ENCODE peak calls at places on chromosome 13, in nine cellular contexts. D, R, F, T, A, Y, K, Z and G are unnamed samples.

GRCh38 chr13:40975441-40975840 is 43.7 kb downstream of the ELF1 start:
- DNase-seq in A (no peak), Z (no peak), R (no peak), T (no peak), K (no peak), D (no peak), F (no peak), Y (no peak), G (no peak)

GRCh38 chr13:96450635-96451034 is 360.7 kb downstream of the HS6ST3 start:
- DNase-seq in F (no peak), K (no peak), D (no peak), Y (no peak), A (no peak), Z (no peak), T (no peak), R (no peak), G (no peak)

GRCh38 chr13:67515895-67516294 is 285.8 kb upstream of the PCDH9 start:
- DNase-seq in K (no peak), Y (no peak), R (no peak), F (no peak), D (no peak), Z (no peak), T (no peak), A (peak), G (no peak)

GRCh38 chr13:108345016-108345415 is 75.5 kb downstream of the TNFSF13B start:
- DNase-seq in K (no peak), D (no peak), F (peak), Y (no peak), A (no peak), T (no peak), R (no peak), Z (no peak), G (no peak)

GRCh38 chr13:86757236-86757978 is 913.8 kb upstream of the SLITRK5 start:
- DNase-seq in Z (no peak), D (no peak), F (no peak), A (peak), Y (no peak), T (no peak), K (no peak), R (no peak), G (peak)

GRCh38 chr13:55347528-55347927 is 1793.2 kb upstream of the PRR20A start:
- DNase-seq in D (no peak), A (no peak), F (no peak), R (no peak), Y (no peak), Z (no peak), T (no peak), K (no peak), G (no peak)

GRCh38 chr13:28220166-28220565 is 81.8 kb downstream of the PAN3 start:
- DNase-seq in T (no peak), A (no peak), R (no peak), Z (no peak), K (no peak), F (no peak), Y (no peak), D (no peak), G (no peak)

GRCh38 chr13:49046002-49046401 is 70.3 kb downstream of the FNDC3A start:
- DNase-seq in F (no peak), D (no peak), A (no peak), R (no peak), Y (no peak), K (no peak), Z (peak), T (no peak), G (no peak)

GRCh38 chr13:75635621-75636338 is at the start of gene LMO7:
- DNase-seq in A (peak), Z (no peak), D (peak), T (peak), Y (no peak), R (peak), F (peak), K (peak), G (peak)

GRCh38 chr13:112968380-112968909 is 569 bp upstream of the MCF2L start:
- DNase-seq in F (peak), Y (no peak), Z (no peak), K (no peak), T (peak), R (no peak), D (peak), A (peak), G (peak)

GRCh38 chr13:34216251-34216650 is 398.3 kb downstream of the RFC3 start:
- DNase-seq in Z (no peak), Y (no peak), D (no peak), F (no peak), R (no peak), T (no peak), K (no peak), A (no peak), G (no peak)

GRCh38 chr13:83940742-83941141 is 58.5 kb upstream of the SLITRK1 start:
- DNase-seq in Y (no peak), A (no peak), K (no peak), F (no peak), Z (no peak), T (no peak), D (no peak), R (no peak), G (no peak)

GRCh38 chr13:47831265-47831664 is 169.8 kb downstream of the SUCLA2 start:
- DNase-seq in Z (no peak), T (no peak), D (no peak), K (no peak), R (no peak), A (no peak), Y (no peak), F (no peak), G (no peak)

GRCh38 chr13:91704398-91704797 is 306.0 kb downstream of the GPC5 start:
- DNase-seq in Z (no peak), F (no peak), T (no peak), R (no peak), Y (no peak), K (no peak), D (no peak), A (no peak), G (no peak)

GRCh38 chr13:112781287-112781686 is 91.4 kb downstream of the ATP11A start:
- DNase-seq in A (no peak), R (no peak), F (no peak), Z (no peak), D (no peak), T (no peak), K (no peak), Y (no peak), G (no peak)

GRCh38 chr13:66994498-66995365 is 235.4 kb downstream of the PCDH9 start:
- DNase-seq in D (no peak), A (peak), K (no peak), F (no peak), Y (no peak), Z (no peak), R (no peak), T (no peak), G (no peak)

GRCh38 chr13:28451482-28452217 is 43.3 kb downstream of the FLT1 start:
- DNase-seq in T (peak), Z (no peak), Y (no peak), F (peak), K (no peak), D (no peak), R (no peak), A (no peak), G (no peak)

GRCh38 chr13:47256618-47257017 is 359.8 kb upstream of the HTR2A start:
- DNase-seq in T (no peak), Z (peak), R (no peak), Y (no peak), F (no peak), K (no peak), D (no peak), A (no peak), G (no peak)

GRCh38 chr13:74290324-74290773 is 156.1 kb upstream of the KLF12 start:
- DNase-seq in F (peak), A (peak), R (peak), T (no peak), K (peak), Z (peak), Y (peak), D (no peak), G (peak)

GRCh38 chr13:35475131-35475959 is 1.1 kb downstream of the MAB21L1 start:
- DNase-seq in D (no peak), Z (peak), F (peak), K (no peak), T (peak), A (peak), Y (no peak), R (peak), G (peak)
- TF ChIP-seq CTCF in D (no peak), Z (no peak), F (no peak), K (no peak), T (no peak), A (no peak), Y (no peak), R (no peak), G (no peak)

DNA sequence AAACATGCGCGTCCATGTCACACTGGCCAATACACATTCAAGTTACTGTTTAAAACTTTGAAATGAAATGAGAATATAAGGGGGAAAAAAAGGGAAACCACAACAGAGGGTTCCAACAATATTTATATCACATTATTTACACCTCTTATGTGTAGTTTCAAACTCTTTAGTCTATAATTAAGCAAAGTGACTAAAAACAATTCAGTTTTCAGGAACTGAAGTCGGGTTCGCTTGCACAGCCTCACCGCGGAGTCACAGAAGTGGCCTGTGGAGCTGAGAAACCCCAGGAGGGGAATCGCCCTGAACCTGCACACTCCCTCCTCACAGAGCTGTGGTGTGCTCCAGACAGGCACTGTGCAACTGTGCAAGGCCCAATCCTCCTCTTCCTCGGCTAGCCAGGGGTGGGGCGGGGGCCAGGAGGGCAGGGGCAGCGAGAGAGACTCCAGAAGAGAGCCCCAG is 75.9 kb downstream of the STK24 start:
- DNase-seq in Z (no peak), F (no peak), Y (no peak), R (no peak), T (no peak), K (no peak), A (peak), D (no peak), G (no peak)
- TF ChIP-seq CTCF in Z (no peak), F (no peak), Y (no peak), R (no peak), T (no peak), K (no peak), A (no peak), D (no peak), G (no peak)

GRCh38 chr13:25371608-25372274 is at the start of gene ATP8A2:
- DNase-seq in R (peak), K (no peak), F (peak), T (no peak), D (no peak), Z (no peak), Y (peak), A (no peak), G (no peak)

GRCh38 chr13:25375727-25376358 is 4.1 kb downstream of the ATP8A2 start:
- DNase-seq in D (no peak), Y (no peak), A (peak), T (no peak), Z (peak), R (peak), K (peak), F (peak), G (peak)

GRCh38 chr13:25377244-25377962 is 5.6 kb downstream of the ATP8A2 start:
- DNase-seq in F (no peak), Y (no peak), D (no peak), K (no peak), R (no peak), A (no peak), Z (no peak), T (no peak), G (no peak)

GRCh38 chr13:25371158-25371557 is 616 bp upstream of the ATP8A2 start:
- DNase-seq in R (no peak), T (no peak), F (no peak), Y (no peak), Z (no peak), K (no peak), D (no peak), A (no peak), G (no peak)

DNA sequence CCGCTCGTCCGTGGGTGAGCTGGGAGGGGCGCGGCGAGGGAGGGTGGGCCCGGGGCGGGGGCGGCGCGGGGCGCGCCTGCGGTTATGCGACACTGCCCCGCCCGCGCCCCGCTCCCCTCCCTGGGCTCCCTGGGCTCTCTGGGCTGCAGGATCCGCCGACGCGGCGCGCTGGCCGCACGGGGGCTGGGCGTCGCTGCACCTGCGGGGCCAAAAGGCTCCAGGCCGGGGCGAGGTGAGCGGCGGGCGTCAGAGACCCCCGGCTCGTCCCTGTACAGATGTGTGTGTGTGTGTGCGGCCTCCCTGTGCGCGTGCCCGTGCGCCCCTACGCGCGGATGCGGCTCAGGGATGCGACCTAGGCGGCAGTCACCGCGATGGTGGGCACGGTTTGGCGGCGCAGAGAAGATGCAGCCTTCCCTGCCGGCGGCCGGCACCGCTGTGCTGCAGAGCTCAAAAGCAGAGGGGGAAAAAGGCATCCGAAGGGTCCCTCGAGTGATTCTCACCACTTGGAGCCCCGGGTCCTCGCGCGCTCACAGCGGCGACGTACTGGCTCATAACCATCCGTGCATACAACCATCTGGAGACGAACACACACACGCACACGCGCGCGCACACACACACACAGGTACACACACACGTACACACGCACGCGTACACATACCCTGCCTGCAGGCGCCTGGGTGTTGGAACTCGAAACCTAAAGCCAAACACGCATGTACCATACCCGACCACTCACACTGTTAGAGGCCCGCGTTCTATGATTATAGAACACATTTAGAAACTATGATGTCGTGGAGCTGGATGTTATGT is 704 bp downstream of the ATP8A2 start:
- DNase-seq in T (no peak), K (no peak), Y (no peak), D (no peak), Z (no peak), R (peak), F (peak), A (no peak), G (peak)
- TF ChIP-seq CTCF in T (no peak), K (no peak), Y (no peak), D (no peak), Z (no peak), R (no peak), F (peak), A (no peak), G (no peak)

GRCh38 chr13:60260440-60260839 is 96.7 kb upstream of the DIAPH3 start:
- DNase-seq in R (no peak), A (no peak), Z (no peak), Y (no peak), K (no peak), F (peak), D (no peak), T (no peak), G (no peak)
- TF ChIP-seq CTCF in R (peak), A (no peak), Z (no peak), Y (no peak), K (no peak), F (peak), D (no peak), T (no peak), G (no peak)

GRCh38 chr13:31797154-31797775 is 57.9 kb downstream of the RXFP2 start:
- DNase-seq in Y (no peak), T (no peak), A (no peak), R (no peak), Z (no peak), F (peak), K (no peak), D (no peak), G (no peak)
- TF ChIP-seq CTCF in Y (no peak), T (peak), A (no peak), R (peak), Z (peak), F (peak), K (no peak), D (peak), G (no peak)

GRCh38 chr13:39273953-39274352 is 235.7 kb downstream of the NHLRC3 start:
- DNase-seq in T (no peak), K (no peak), F (peak), R (no peak), A (peak), Y (no peak), Z (no peak), D (no peak), G (peak)
- TF ChIP-seq CTCF in T (no peak), K (no peak), F (peak), R (no peak), A (peak), Y (no peak), Z (peak), D (no peak), G (no peak)

GRCh38 chr13:110305949-110306339 is 1.0 kb downstream of the COL4A1 start:
- DNase-seq in Y (no peak), R (no peak), Z (no peak), T (no peak), A (no peak), F (no peak), D (no peak), K (no peak), G (no peak)

GRCh38 chr13:110307697-110308376 is 753 bp downstream of the COL4A2 start:
- DNase-seq in Z (no peak), R (peak), D (no peak), K (no peak), T (peak), A (no peak), F (peak), Y (no peak), G (no peak)

GRCh38 chr13:110305544-110305943 is 1.4 kb downstream of the COL4A1 start:
- DNase-seq in D (no peak), Z (no peak), A (no peak), T (no peak), Y (no peak), F (no peak), K (no peak), R (no peak), G (no peak)

GRCh38 chr13:110306960-110307696 is at the start of the genes COL4A1 and COL4A2:
- DNase-seq in R (peak), K (peak), Y (no peak), D (peak), T (peak), Z (no peak), A (no peak), F (peak), G (no peak)

DNA sequence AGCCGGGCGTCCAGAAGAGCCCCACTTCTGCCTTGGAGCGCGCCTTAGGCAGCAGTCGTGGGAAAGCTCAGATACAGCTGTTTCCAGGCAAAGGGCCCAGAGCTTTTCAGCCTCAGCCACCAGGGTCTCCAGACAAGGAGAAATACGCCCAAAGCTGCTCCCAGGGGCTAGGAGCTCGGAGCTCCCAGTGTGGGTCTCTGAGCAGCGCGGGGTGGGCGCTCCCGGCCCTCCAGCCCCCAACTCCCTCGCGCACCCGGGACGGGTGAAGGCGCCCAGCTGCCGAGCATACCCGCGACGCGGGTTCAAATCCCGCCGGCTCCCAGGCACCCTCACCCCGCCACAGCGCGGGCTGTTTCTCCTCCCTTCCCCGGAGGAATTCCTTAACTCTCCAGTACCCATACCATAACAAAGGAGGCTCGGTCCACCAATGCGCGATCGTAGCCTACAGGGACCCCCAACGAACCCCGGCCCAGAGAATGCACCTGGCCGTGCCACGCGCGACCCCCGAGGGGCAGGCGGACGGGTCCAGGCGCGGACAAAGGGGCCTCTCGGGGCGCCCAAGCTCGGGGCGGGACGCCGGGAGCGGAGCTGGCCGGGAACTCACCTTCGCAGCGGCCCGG is 507 bp downstream of the COL4A1 start:
- DNase-seq in Z (no peak), Y (no peak), D (no peak), R (peak), K (no peak), A (no peak), T (no peak), F (peak), G (no peak)
- TF ChIP-seq CTCF in Z (no peak), Y (no peak), D (no peak), R (no peak), K (no peak), A (no peak), T (no peak), F (no peak), G (no peak)

GRCh38 chr13:70792121-70792520 is 683.9 kb upstream of the KLHL1 start:
- DNase-seq in A (no peak), Z (no peak), Y (no peak), F (peak), D (no peak), K (no peak), R (no peak), T (no peak), G (no peak)
- TF ChIP-seq CTCF in A (no peak), Z (no peak), Y (no peak), F (peak), D (no peak), K (no peak), R (peak), T (no peak), G (no peak)

DNA sequence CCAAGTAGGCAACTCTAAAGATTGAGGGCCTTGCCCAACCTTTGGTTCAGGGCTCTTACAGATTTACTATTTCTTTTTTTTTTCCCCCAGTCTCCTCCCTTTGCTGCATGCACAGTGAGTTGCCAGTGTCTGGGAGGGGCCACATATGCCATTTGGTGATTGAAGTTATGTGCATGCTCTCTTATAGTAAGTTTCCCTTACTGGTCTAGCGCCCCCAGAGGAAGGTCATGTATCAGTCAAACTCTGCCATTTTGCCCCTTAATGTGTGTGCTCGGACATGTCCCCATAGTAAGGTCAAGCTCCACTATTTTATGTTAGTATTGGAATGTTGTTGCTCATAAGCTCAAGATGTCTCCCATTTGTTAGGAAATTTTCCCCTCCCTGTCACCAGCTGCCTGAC is 1138.0 kb upstream of the SLC10A2 start:
- DNase-seq in A (peak), F (no peak), D (no peak), Y (no peak), R (no peak), K (no peak), Z (no peak), T (no peak), G (no peak)
- TF ChIP-seq CTCF in A (peak), F (no peak), D (no peak), Y (no peak), R (no peak), K (no peak), Z (no peak), T (no peak), G (no peak)

DNA sequence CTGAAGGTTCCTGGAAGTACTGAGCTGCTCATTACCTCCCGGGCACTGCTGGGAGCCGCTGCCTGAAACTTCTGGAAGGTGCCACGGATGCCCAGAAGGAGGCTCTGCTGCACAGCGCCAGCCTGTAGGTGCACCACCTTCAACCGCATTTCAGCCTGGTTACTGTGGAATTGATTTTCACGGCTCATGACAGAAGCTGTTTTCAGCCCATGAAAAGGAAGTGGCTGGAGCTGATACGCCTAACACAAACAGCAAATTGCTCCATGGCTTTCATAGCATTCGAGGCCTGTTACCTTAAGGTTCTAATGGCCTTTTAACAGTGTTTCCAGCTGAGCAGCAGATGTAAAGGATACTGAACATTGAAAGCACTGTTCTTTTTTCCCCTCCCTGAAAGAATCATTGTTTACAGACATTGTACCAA is 22.0 kb downstream of the GPC6 start:
- DNase-seq in A (no peak), Z (no peak), D (peak), Y (no peak), K (no peak), R (peak), T (no peak), F (peak), G (no peak)
- TF ChIP-seq CTCF in A (peak), Z (no peak), D (peak), Y (no peak), K (no peak), R (peak), T (no peak), F (peak), G (no peak)